ENCODE peak calls at places on chromosome 2, in five cellular contexts. F, P, Y, T and G are unnamed samples.

GRCh38 chr2:37802106-37802791 is 122.8 kb upstream of the RMDN2 start:
- DNase-seq in F (peak; percentile 39), P (no peak), Y (peak; percentile 45), T (no peak), G (no peak)

GRCh38 chr2:186544255-186544675 is 45.6 kb upstream of the ITGAV start:
- DNase-seq in F (peak; percentile 51), P (no peak), Y (peak; percentile 93), T (no peak), G (no peak)

GRCh38 chr2:151380617-151381235 is 23.3 kb downstream of the TNFAIP6 start:
- DNase-seq in F (no peak), P (no peak), Y (no peak), T (no peak), G (no peak)

GRCh38 chr2:213995400-213996105 is 415.3 kb upstream of the VWC2L start:
- DNase-seq in F (peak; percentile 42), P (no peak), Y (peak; percentile 94), T (no peak), G (no peak)

GRCh38 chr2:237122214-237122666 is 36.6 kb downstream of the COPS8 start:
- DNase-seq in F (peak; percentile 35), P (peak; percentile 42), Y (peak; percentile 87), T (peak; percentile 68), G (no peak)

GRCh38 chr2:1649103-1649870 is 95.0 kb downstream of the PXDN start:
- DNase-seq in F (no peak), P (no peak), Y (no peak), T (no peak), G (no peak)

GRCh38 chr2:189613077-189613636 is 32.6 kb upstream of the SLC40A1 start:
- DNase-seq in F (peak; percentile 25), P (peak; percentile 40), Y (peak; percentile 98), T (no peak), G (no peak)

GRCh38 chr2:234335676-234336228 is 161.1 kb downstream of the ARL4C start:
- DNase-seq in F (no peak), P (no peak), Y (peak; percentile 72), T (peak; percentile 83), G (no peak)

GRCh38 chr2:5926896-5927512 is 234.8 kb downstream of the SOX11 start:
- DNase-seq in F (no peak), P (no peak), Y (no peak), T (peak; percentile 38), G (no peak)

GRCh38 chr2:233901367-233901766 is 15.8 kb upstream of the TRPM8 start:
- DNase-seq in F (no peak), P (no peak), Y (no peak), T (no peak), G (no peak)

GRCh38 chr2:125471963-125472362 is 1184.0 kb upstream of the GYPC start:
- DNase-seq in F (peak; percentile 2), P (no peak), Y (peak; percentile 38), T (peak; percentile 27), G (no peak)

GRCh38 chr2:42249887-42250286 is 80.7 kb downstream of the EML4 start:
- DNase-seq in F (no peak), P (no peak), Y (no peak), T (no peak), G (no peak)

GRCh38 chr2:176126929-176127768 is 2.4 kb upstream of the HOXD8 start:
- DNase-seq in F (no peak), P (peak; percentile 59), Y (peak; percentile 58), T (peak; percentile 63), G (no peak)

GRCh38 chr2:38875227-38875575 is 533 bp downstream of the DHX57 start:
- DNase-seq in F (no peak), P (no peak), Y (peak; percentile 1), T (no peak), G (no peak)

GRCh38 chr2:73937103-73937885 is 10.6 kb downstream of the DGUOK start:
- DNase-seq in F (no peak), P (no peak), Y (no peak), T (no peak), G (no peak)

GRCh38 chr2:168470880-168471475 is 14.9 kb downstream of the CERS6 start:
- DNase-seq in F (no peak), P (no peak), Y (no peak), T (peak; percentile 24), G (no peak)

GRCh38 chr2:11343626-11344341 is 652 bp downstream of the ROCK2 start:
- DNase-seq in F (peak; percentile 36), P (peak; percentile 46), Y (peak; percentile 20), T (peak; percentile 81), G (no peak)

GRCh38 chr2:35963344-35963743 is 392.2 kb upstream of the CRIM1 start:
- DNase-seq in F (no peak), P (no peak), Y (no peak), T (no peak), G (no peak)

GRCh38 chr2:31151501-31151900 is 13.3 kb upstream of the GALNT14 start:
- DNase-seq in F (no peak), P (no peak), Y (no peak), T (peak; percentile 40), G (no peak)

GRCh38 chr2:10614940-10615339 is 74.8 kb downstream of the NOL10 start:
- DNase-seq in F (no peak), P (no peak), Y (peak; percentile 46), T (no peak), G (no peak)

GRCh38 chr2:113762377-113763118 is 6.1 kb upstream of the SLC35F5 start:
- DNase-seq in F (no peak), P (no peak), Y (peak; percentile 80), T (no peak), G (no peak)

GRCh38 chr2:73911548-73912208 is 15.0 kb upstream of the DGUOK start:
- DNase-seq in F (no peak), P (no peak), Y (no peak), T (no peak), G (no peak)

GRCh38 chr2:236711440-236711839 is 141.8 kb downstream of the ACKR3 start:
- DNase-seq in F (no peak), P (no peak), Y (no peak), T (no peak), G (no peak)

GRCh38 chr2:150480971-150481830 is 6.3 kb downstream of the RND3 start:
- DNase-seq in F (no peak), P (no peak), Y (peak; percentile 39), T (no peak), G (no peak)

GRCh38 chr2:148534416-148535205 is 109.9 kb upstream of the EPC2 start:
- DNase-seq in F (no peak), P (no peak), Y (no peak), T (peak; percentile 44), G (no peak)

GRCh38 chr2:145689277-145689676 is 1169.4 kb upstream of the ZEB2 start:
- DNase-seq in F (no peak), P (no peak), Y (no peak), T (no peak), G (no peak)

GRCh38 chr2:62014102-62014501 is 108.6 kb downstream of the COMMD1 start:
- DNase-seq in F (no peak), P (no peak), Y (peak; percentile 70), T (peak; percentile 34), G (no peak)

GRCh38 chr2:176832086-176832485 is 380.5 kb upstream of the HNRNPA3 start:
- DNase-seq in F (no peak), P (no peak), Y (no peak), T (no peak), G (no peak)

GRCh38 chr2:38129987-38130386 is 54.0 kb upstream of the CYP1B1 start:
- DNase-seq in F (no peak), P (no peak), Y (peak; percentile 50), T (no peak), G (no peak)

DNA sequence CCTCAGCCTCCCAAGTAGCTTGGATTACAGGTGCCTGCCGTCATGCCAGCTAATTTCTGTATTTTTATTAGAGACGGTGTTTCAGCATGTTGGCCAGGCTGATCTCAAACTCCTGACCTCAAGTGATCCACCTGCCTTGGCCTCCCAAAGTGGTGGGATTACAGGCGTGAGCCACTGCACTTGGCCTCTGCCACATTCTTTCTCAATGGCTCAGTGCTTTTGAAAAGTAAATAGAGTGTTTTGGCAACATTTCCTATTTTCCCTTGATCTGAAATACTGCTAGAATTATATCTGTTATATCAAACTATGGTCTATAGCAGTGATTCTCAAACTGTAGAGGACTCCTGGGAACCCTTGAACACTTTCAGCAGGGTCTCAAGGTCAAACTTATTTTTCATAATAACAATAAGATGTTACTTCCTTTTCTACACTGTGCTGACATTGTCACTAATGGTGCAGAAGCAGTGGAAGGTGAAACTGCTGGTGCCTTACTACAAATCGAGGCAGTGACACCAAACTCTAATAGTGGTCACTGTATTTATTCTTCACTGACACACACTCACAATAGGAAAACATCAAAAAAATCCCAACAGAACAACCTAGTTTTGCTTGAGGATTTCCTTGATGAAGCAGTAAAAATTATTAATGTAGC is 10.6 kb downstream of the DAW1 start:
- DNase-seq in F (no peak), P (no peak), Y (peak; percentile 40), T (no peak), G (no peak)
- TF ChIP-seq RFX5 in F (no peak), P (no peak), Y (no peak), T (no peak), G (no peak)

DNA sequence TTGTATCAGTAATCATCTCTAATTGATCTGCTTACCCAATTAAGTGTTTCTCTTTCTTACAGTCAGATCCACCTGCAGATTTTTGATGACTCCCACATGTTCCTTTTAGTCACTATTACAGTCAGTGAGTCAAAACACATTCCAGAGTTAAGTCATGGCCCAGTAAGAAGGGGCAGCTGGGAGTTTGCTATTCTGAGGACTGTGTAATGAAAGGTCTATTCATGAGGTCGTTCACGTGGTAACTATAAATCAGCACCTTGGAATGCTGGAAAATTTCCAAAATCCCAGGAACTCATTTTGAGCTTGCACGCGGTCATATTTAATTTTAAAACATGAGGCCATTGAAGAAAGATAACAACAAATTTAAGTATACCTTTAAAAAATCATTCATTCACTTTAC is 252.5 kb downstream of the XIRP2 start:
- DNase-seq in F (no peak), P (no peak), Y (peak; percentile 100), T (no peak), G (no peak)
- TF ChIP-seq RFX5 in F (no peak), P (no peak), Y (no peak), T (no peak), G (no peak)

GRCh38 chr2:128282246-128282975 is 36.3 kb downstream of the HS6ST1 start:
- DNase-seq in F (no peak), P (no peak), Y (no peak), T (peak; percentile 82), G (no peak)
- TF ChIP-seq RFX5 in F (no peak), P (no peak), Y (no peak), T (no peak), G (no peak)

GRCh38 chr2:127605691-127606277 is 40.2 kb upstream of the GPR17 start:
- DNase-seq in F (no peak), P (no peak), Y (no peak), T (no peak), G (no peak)
- TF ChIP-seq RFX5 in F (no peak), P (no peak), Y (no peak), T (no peak), G (no peak)

GRCh38 chr2:199392363-199392762 is 65.4 kb downstream of the SATB2 start:
- DNase-seq in F (no peak), P (no peak), Y (no peak), T (no peak), G (no peak)

GRCh38 chr2:199395311-199395710 is 62.4 kb downstream of the SATB2 start:
- DNase-seq in F (no peak), P (no peak), Y (peak; percentile 11), T (no peak), G (no peak)
- TF ChIP-seq RFX5 in F (no peak), P (no peak), Y (no peak), T (no peak), G (no peak)